ENCODE peak calls at places on chromosome 15, in five cellular contexts. F is IMR-90, R is A549, U is GM23248, T is Peyer's patch. X is an unnamed sample.

GRCh38 chr15:52228928-52229327 is 37.7 kb upstream of the GNB5 start:
- DNase-seq in F (no peak), R (peak; percentile 39), U (peak; percentile 13), T (peak; percentile 77), X (peak; percentile 86)

GRCh38 chr15:69784808-69785550 is 312.7 kb downstream of the TLE3 start:
- DNase-seq in F (peak; percentile 33), R (no peak), U (peak; percentile 71), T (no peak), X (peak; percentile 10)

GRCh38 chr15:69080203-69080957 is 65.9 kb downstream of the NOX5 start:
- DNase-seq in F (no peak), R (no peak), U (peak; percentile 13), T (no peak), X (no peak)

GRCh38 chr15:90062729-90063684 is 39.3 kb downstream of the IDH2 start:
- DNase-seq in F (no peak), R (no peak), U (no peak), T (no peak), X (no peak)

GRCh38 chr15:90596943-90597342 is 67.2 kb downstream of the CRTC3 start:
- DNase-seq in F (no peak), R (no peak), U (no peak), T (no peak), X (no peak)

GRCh38 chr15:79193157-79193948 is 89.2 kb upstream of the ANKRD34C start:
- DNase-seq in F (no peak), R (no peak), U (no peak), T (no peak), X (no peak)

GRCh38 chr15:73948396-73948795 is 22.1 kb downstream of the LOXL1 start:
- DNase-seq in F (no peak), R (no peak), U (no peak), T (peak; percentile 16), X (no peak)

GRCh38 chr15:75646944-75647364 is 758 bp upstream of the SNX33 start:
- DNase-seq in F (no peak), R (no peak), U (no peak), T (no peak), X (no peak)

GRCh38 chr15:27039163-27039562 is 68.2 kb downstream of the GABRG3 start:
- DNase-seq in F (no peak), R (no peak), U (no peak), T (no peak), X (no peak)

GRCh38 chr15:69298354-69298696 is 387 bp upstream of the PAQR5 start:
- DNase-seq in F (no peak), R (no peak), U (no peak), T (no peak), X (no peak)

GRCh38 chr15:80620931-80621330 is 74.2 kb upstream of the ABHD17C start:
- DNase-seq in F (no peak), R (no peak), U (peak; percentile 8), T (no peak), X (no peak)

GRCh38 chr15:83605595-83605994 is 48.3 kb upstream of the ADAMTSL3 start:
- DNase-seq in F (no peak), R (no peak), U (no peak), T (no peak), X (no peak)

GRCh38 chr15:96334705-96335428 is 4.4 kb downstream of the NR2F2 start:
- DNase-seq in F (no peak), R (no peak), U (peak; percentile 34), T (no peak), X (no peak)

GRCh38 chr15:35886765-35887164 is 340.8 kb upstream of the DPH6 start:
- DNase-seq in F (peak; percentile 62), R (no peak), U (peak; percentile 37), T (no peak), X (peak; percentile 73)

GRCh38 chr15:58952751-58953150 is 19.3 kb upstream of the SLTM start:
- DNase-seq in F (peak; percentile 52), R (no peak), U (peak; percentile 58), T (no peak), X (peak; percentile 51)

GRCh38 chr15:36278219-36278618 is 301.2 kb upstream of the CDIN1 start:
- DNase-seq in F (peak; percentile 11), R (peak; percentile 32), U (peak; percentile 14), T (no peak), X (peak; percentile 8)

GRCh38 chr15:59165726-59166125 is 40.9 kb upstream of the LDHAL6B start:
- DNase-seq in F (no peak), R (no peak), U (peak; percentile 21), T (no peak), X (peak; percentile 95)

GRCh38 chr15:61518191-61518950 is 289.3 kb upstream of the RORA start:
- DNase-seq in F (peak; percentile 2), R (peak; percentile 9), U (no peak), T (no peak), X (peak; percentile 15)

GRCh38 chr15:101162701-101163483 is 89.0 kb downstream of the CHSY1 start:
- DNase-seq in F (no peak), R (no peak), U (no peak), T (no peak), X (no peak)

GRCh38 chr15:77024273-77025065 is 29.5 kb downstream of the PSTPIP1 start:
- DNase-seq in F (peak; percentile 27), R (peak; percentile 53), U (peak; percentile 63), T (peak; percentile 80), X (peak; percentile 10)

GRCh38 chr15:46786886-46787285 is 930.4 kb upstream of the SEMA6D start:
- DNase-seq in F (no peak), R (no peak), U (no peak), T (no peak), X (peak; percentile 1)

GRCh38 chr15:90459368-90459767 is 70.4 kb upstream of the CRTC3 start:
- DNase-seq in F (no peak), R (no peak), U (no peak), T (no peak), X (no peak)

GRCh38 chr15:69980311-69981059 is 117.2 kb downstream of the TLE3 start:
- DNase-seq in F (no peak), R (no peak), U (no peak), T (no peak), X (no peak)

GRCh38 chr15:62208367-62208766 is 43.3 kb upstream of the C2CD4B start:
- DNase-seq in F (no peak), R (no peak), U (no peak), T (no peak), X (no peak)

GRCh38 chr15:40912478-40912877 is 16.7 kb upstream of the DLL4 start:
- DNase-seq in F (no peak), R (no peak), U (no peak), T (no peak), X (no peak)

GRCh38 chr15:75725719-75726607 is 13.3 kb upstream of the CSPG4 start:
- DNase-seq in F (no peak), R (no peak), U (peak; percentile 23), T (peak; percentile 19), X (no peak)

GRCh38 chr15:81316267-81316666 is 7.7 kb downstream of the STARD5 start:
- DNase-seq in F (no peak), R (no peak), U (no peak), T (no peak), X (no peak)

GRCh38 chr15:40937762-40938529 is 8.8 kb downstream of the DLL4 start:
- DNase-seq in F (no peak), R (peak; percentile 85), U (peak; percentile 44), T (no peak), X (peak; percentile 47)

DNA sequence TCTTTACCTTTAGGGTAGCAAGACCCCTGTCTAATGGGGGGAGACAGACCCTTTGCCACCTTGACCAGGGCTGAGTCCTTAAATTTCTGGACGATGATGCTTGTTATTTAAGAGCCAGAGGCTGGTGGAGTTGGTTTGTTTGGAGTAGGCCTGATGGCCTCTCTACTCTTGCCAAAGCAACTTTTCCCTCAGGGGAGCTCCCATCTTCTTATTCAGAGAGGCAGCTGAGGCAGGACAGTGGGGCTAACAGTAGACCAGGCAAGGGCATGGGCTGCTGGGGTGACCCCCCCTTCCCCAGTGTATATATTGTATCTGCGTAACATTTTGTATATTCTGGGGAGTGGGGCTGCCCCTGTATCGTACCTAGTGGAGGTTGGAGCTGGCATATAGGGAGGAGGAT is 10.3 kb downstream of the RPS17 start:
- DNase-seq in F (no peak), R (no peak), U (no peak), T (peak; percentile 23), X (no peak)
- H3K4me3 ChIP-seq in F (no peak overlapping the region), R (no peak overlapping the region), U (no peak overlapping the region), T (no peak overlapping the region), X (no peak overlapping the region)

GRCh38 chr15:85582719-85583089 is 202.3 kb downstream of the AKAP13 start:
- DNase-seq in F (peak; percentile 46), R (no peak), U (peak; percentile 66), T (peak; percentile 61), X (no peak)
- H3K4me3 ChIP-seq in F (no peak overlapping the region), R (peak overlapping the region; percentile 48), U (peak overlapping the region; percentile 55), T (peak overlapping the region; percentile 29), X (no peak overlapping the region)

GRCh38 chr15:99504071-99504822 is 61.5 kb upstream of the MEF2A start:
- DNase-seq in F (no peak), R (no peak), U (no peak), T (no peak), X (no peak)

GRCh38 chr15:99503411-99503810 is 62.4 kb upstream of the MEF2A start:
- DNase-seq in F (no peak), R (no peak), U (no peak), T (no peak), X (no peak)

GRCh38 chr15:99506399-99506798 is 59.4 kb upstream of the MEF2A start:
- DNase-seq in F (no peak), R (no peak), U (no peak), T (no peak), X (no peak)

GRCh38 chr15:99507016-99507731 is 58.6 kb upstream of the MEF2A start:
- DNase-seq in F (peak; percentile 88), R (no peak), U (peak; percentile 59), T (no peak), X (no peak)

DNA sequence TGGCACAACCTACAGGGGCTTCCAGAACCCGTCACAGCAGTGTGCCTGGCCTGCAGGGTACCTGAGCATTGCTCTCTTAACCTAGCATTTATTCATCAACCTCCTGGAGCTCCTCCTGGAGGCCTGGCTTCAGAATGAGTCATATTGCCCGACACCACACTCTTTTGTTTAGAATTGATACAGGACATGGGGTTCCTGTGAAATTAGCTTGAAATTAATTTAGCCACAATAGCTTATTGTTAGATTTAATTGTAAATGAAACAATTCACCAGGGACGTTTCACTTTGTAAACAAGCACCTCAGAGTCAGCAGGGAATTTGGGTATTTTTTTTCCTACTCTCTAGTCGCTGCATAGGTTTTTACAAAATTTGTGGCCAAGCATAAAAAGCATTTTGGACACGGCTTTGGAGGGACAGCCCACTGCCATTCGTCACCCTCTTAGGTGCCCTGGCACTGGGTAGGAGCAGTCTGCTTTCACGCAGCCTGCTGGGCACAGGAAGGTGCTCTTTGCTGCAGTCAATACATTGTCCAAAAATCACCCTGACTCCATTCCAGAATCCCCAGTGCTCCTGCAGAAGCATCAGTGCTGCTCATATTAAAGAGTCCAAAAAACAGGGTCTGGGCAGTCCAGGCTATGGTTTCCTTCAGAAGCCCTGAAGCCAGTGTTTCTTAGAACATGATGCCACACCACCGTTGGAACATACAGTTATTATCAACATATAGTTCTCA is 60.8 kb upstream of the MEF2A start:
- DNase-seq in F (peak; percentile 38), R (no peak), U (peak; percentile 49), T (no peak), X (peak; percentile 51)
- H3K4me3 ChIP-seq in F (no peak overlapping the region), R (no peak overlapping the region), U (no peak overlapping the region), T (no peak overlapping the region), X (no peak overlapping the region)

DNA sequence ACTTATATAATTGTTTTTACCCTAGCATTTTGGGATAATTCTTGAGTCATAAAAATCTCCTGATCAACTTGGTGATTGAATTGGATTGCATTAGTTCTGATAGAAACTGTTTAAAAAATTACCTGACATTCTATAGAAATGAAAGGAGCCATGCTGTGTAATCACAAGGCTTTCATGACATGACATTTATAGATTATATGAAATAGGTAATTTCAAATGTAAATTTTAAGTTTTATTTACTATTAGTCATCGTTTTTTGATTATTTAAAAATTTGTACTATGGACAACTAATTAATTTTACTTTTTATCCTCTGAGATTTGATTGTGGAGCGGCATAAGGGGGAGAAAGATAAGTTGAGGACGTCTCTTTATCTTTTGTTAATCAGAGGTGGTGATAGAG is 12.3 kb upstream of the CHD2 start:
- DNase-seq in F (no peak), R (no peak), U (no peak), T (no peak), X (no peak)
- H3K4me3 ChIP-seq in F (no peak overlapping the region), R (peak overlapping the region; percentile 85), U (peak overlapping the region; percentile 25), T (no peak overlapping the region), X (peak overlapping the region; percentile 76)